ENCODE peak calls at places on chromosomes 12 and 14, in six cellular contexts. One of them, this sample, is unnamed.

GRCh38 chr12:108722463-108722862 is 8.9 kb downstream of the CORO1C start:
- DNase-seq in sciatic nerve: no peak
- DNase-seq in pancreas: no peak
- DNase-seq in naive thymus-derived CD8-positive, alpha-beta T cell: no peak
- DNase-seq in Kasumi-1: no peak
- DNase-seq in heart right ventricle: no peak
- DNase-seq in this sample: no peak

GRCh38 chr12:65278576-65279386 is at the start of gene MSRB3:
- DNase-seq in naive thymus-derived CD8-positive, alpha-beta T cell: peak
- DNase-seq in sciatic nerve: peak
- DNase-seq in pancreas: peak
- DNase-seq in heart right ventricle: peak
- DNase-seq in Kasumi-1: peak
- DNase-seq in this sample: no peak

GRCh38 chr12:104596128-104596799 is 139.5 kb downstream of the CHST11 start:
- DNase-seq in sciatic nerve: no peak
- DNase-seq in naive thymus-derived CD8-positive, alpha-beta T cell: no peak
- DNase-seq in heart right ventricle: no peak
- DNase-seq in pancreas: no peak
- DNase-seq in Kasumi-1: no peak
- DNase-seq in this sample: no peak

GRCh38 chr12:15852383-15852782 is 29.8 kb upstream of the STRAP start:
- DNase-seq in pancreas: no peak
- DNase-seq in sciatic nerve: no peak
- DNase-seq in naive thymus-derived CD8-positive, alpha-beta T cell: no peak
- DNase-seq in Kasumi-1: no peak
- DNase-seq in heart right ventricle: no peak
- DNase-seq in this sample: no peak

GRCh38 chr12:99984271-99985128 is at the start of gene ANKS1B:
- DNase-seq in pancreas: peak
- DNase-seq in naive thymus-derived CD8-positive, alpha-beta T cell: no peak
- DNase-seq in sciatic nerve: peak
- DNase-seq in heart right ventricle: peak
- DNase-seq in Kasumi-1: no peak
- DNase-seq in this sample: no peak

GRCh38 chr14:89973234-89973823 is 17.6 kb downstream of the TDP1 start:
- DNase-seq in sciatic nerve: peak
- DNase-seq in pancreas: peak
- DNase-seq in naive thymus-derived CD8-positive, alpha-beta T cell: peak
- DNase-seq in heart right ventricle: peak
- DNase-seq in Kasumi-1: peak
- DNase-seq in this sample: peak

GRCh38 chr14:21924479-21924878 is 250.9 kb upstream of the OR4E1 start:
- DNase-seq in Kasumi-1: peak
- DNase-seq in pancreas: no peak
- DNase-seq in naive thymus-derived CD8-positive, alpha-beta T cell: peak
- DNase-seq in sciatic nerve: no peak
- DNase-seq in heart right ventricle: no peak
- DNase-seq in this sample: peak

GRCh38 chr12:94889512-94890210 is 113.8 kb downstream of the NDUFA12 start:
- DNase-seq in Kasumi-1: no peak
- DNase-seq in pancreas: no peak
- DNase-seq in naive thymus-derived CD8-positive, alpha-beta T cell: no peak
- DNase-seq in sciatic nerve: no peak
- DNase-seq in heart right ventricle: no peak
- DNase-seq in this sample: no peak

GRCh38 chr14:74326369-74327152 is 21.7 kb upstream of the VRTN start:
- DNase-seq in sciatic nerve: no peak
- DNase-seq in Kasumi-1: no peak
- DNase-seq in naive thymus-derived CD8-positive, alpha-beta T cell: no peak
- DNase-seq in pancreas: no peak
- DNase-seq in heart right ventricle: no peak
- DNase-seq in this sample: no peak

GRCh38 chr12:52496590-52497071 is 3.6 kb upstream of the KRT6A start:
- DNase-seq in pancreas: no peak
- DNase-seq in naive thymus-derived CD8-positive, alpha-beta T cell: no peak
- DNase-seq in sciatic nerve: no peak
- DNase-seq in Kasumi-1: no peak
- DNase-seq in heart right ventricle: no peak
- DNase-seq in this sample: no peak

This sample was measured in Peyer's patch.